ENCODE peak calls at places on chromosome 17, in ten cellular contexts. One of them, this sample, is unnamed.

GRCh38 chr17:65455972-65456343 is 105.5 kb downstream of the AXIN2 start:
- DNase-seq in Peyer's patch: no peak
- DNase-seq in activated T-cell treated with anti-CD3 and anti-CD28 coated beads, Interleukin-2, amount 50 U/mL, for 72 hours: peak; percentile 5
- DNase-seq in Calu3: no peak
- DNase-seq in posterior cingulate gyrus: no peak
- DNase-seq in stimulated activated CD4-positive, alpha-beta T cell treated with anti-CD3 and anti-CD28 coated beads, TNF-alpha, amount 100 ng/mL, for 1 hour: no peak
- DNase-seq in NCI-H146: peak; percentile 13
- DNase-seq in HAP-1: no peak
- DNase-seq in NCI-H1417: peak; percentile 22
- DNase-seq in DMS 273 treated with DMSO at 0.1 percent for 48 hours: no peak
- DNase-seq in this sample: peak; percentile 11

GRCh38 chr17:29178750-29179231 is 1.4 kb downstream of the MYO18A start:
- DNase-seq in Peyer's patch: peak; percentile 73
- DNase-seq in activated T-cell treated with anti-CD3 and anti-CD28 coated beads, Interleukin-2, amount 50 U/mL, for 72 hours: no peak
- DNase-seq in Calu3: peak; percentile 55
- DNase-seq in posterior cingulate gyrus: no peak
- DNase-seq in stimulated activated CD4-positive, alpha-beta T cell treated with anti-CD3 and anti-CD28 coated beads, TNF-alpha, amount 100 ng/mL, for 1 hour: no peak
- DNase-seq in NCI-H146: no peak
- DNase-seq in HAP-1: no peak
- DNase-seq in NCI-H1417: no peak
- DNase-seq in DMS 273 treated with DMSO at 0.1 percent for 48 hours: no peak
- DNase-seq in this sample: no peak

GRCh38 chr17:59632398-59632797 is 12.7 kb downstream of the CLTC start:
- DNase-seq in Peyer's patch: no peak
- DNase-seq in activated T-cell treated with anti-CD3 and anti-CD28 coated beads, Interleukin-2, amount 50 U/mL, for 72 hours: no peak
- DNase-seq in Calu3: no peak
- DNase-seq in posterior cingulate gyrus: no peak
- DNase-seq in stimulated activated CD4-positive, alpha-beta T cell treated with anti-CD3 and anti-CD28 coated beads, TNF-alpha, amount 100 ng/mL, for 1 hour: no peak
- DNase-seq in NCI-H146: no peak
- DNase-seq in HAP-1: no peak
- DNase-seq in NCI-H1417: no peak
- DNase-seq in DMS 273 treated with DMSO at 0.1 percent for 48 hours: no peak
- DNase-seq in this sample: no peak

GRCh38 chr17:74478369-74479100 is 12.1 kb downstream of the CD300A start:
- DNase-seq in Peyer's patch: no peak
- DNase-seq in activated T-cell treated with anti-CD3 and anti-CD28 coated beads, Interleukin-2, amount 50 U/mL, for 72 hours: peak; percentile 36
- DNase-seq in Calu3: no peak
- DNase-seq in posterior cingulate gyrus: no peak
- DNase-seq in stimulated activated CD4-positive, alpha-beta T cell treated with anti-CD3 and anti-CD28 coated beads, TNF-alpha, amount 100 ng/mL, for 1 hour: no peak
- DNase-seq in NCI-H146: no peak
- DNase-seq in HAP-1: no peak
- DNase-seq in NCI-H1417: no peak
- DNase-seq in DMS 273 treated with DMSO at 0.1 percent for 48 hours: no peak
- DNase-seq in this sample: no peak

GRCh38 chr17:47847341-47848197 is 3.4 kb downstream of the SP6 start:
- DNase-seq in Peyer's patch: no peak
- DNase-seq in activated T-cell treated with anti-CD3 and anti-CD28 coated beads, Interleukin-2, amount 50 U/mL, for 72 hours: peak; percentile 51
- DNase-seq in Calu3: no peak
- DNase-seq in posterior cingulate gyrus: no peak
- DNase-seq in stimulated activated CD4-positive, alpha-beta T cell treated with anti-CD3 and anti-CD28 coated beads, TNF-alpha, amount 100 ng/mL, for 1 hour: no peak
- DNase-seq in NCI-H146: no peak
- DNase-seq in HAP-1: peak; percentile 39
- DNase-seq in NCI-H1417: no peak
- DNase-seq in DMS 273 treated with DMSO at 0.1 percent for 48 hours: no peak
- DNase-seq in this sample: no peak

GRCh38 chr17:41140360-41141132 is at the start of gene KRTAP4-6:
- DNase-seq in Peyer's patch: no peak
- DNase-seq in activated T-cell treated with anti-CD3 and anti-CD28 coated beads, Interleukin-2, amount 50 U/mL, for 72 hours: no peak
- DNase-seq in Calu3: peak; percentile 44
- DNase-seq in posterior cingulate gyrus: no peak
- DNase-seq in stimulated activated CD4-positive, alpha-beta T cell treated with anti-CD3 and anti-CD28 coated beads, TNF-alpha, amount 100 ng/mL, for 1 hour: no peak
- DNase-seq in NCI-H146: no peak
- DNase-seq in HAP-1: no peak
- DNase-seq in NCI-H1417: no peak
- DNase-seq in DMS 273 treated with DMSO at 0.1 percent for 48 hours: no peak
- DNase-seq in this sample: no peak

GRCh38 chr17:38613525-38613980 is 7.8 kb upstream of the SRCIN1 start:
- DNase-seq in Peyer's patch: no peak
- DNase-seq in activated T-cell treated with anti-CD3 and anti-CD28 coated beads, Interleukin-2, amount 50 U/mL, for 72 hours: no peak
- DNase-seq in Calu3: no peak
- DNase-seq in posterior cingulate gyrus: no peak
- DNase-seq in stimulated activated CD4-positive, alpha-beta T cell treated with anti-CD3 and anti-CD28 coated beads, TNF-alpha, amount 100 ng/mL, for 1 hour: no peak
- DNase-seq in NCI-H146: no peak
- DNase-seq in HAP-1: no peak
- DNase-seq in NCI-H1417: no peak
- DNase-seq in DMS 273 treated with DMSO at 0.1 percent for 48 hours: no peak
- DNase-seq in this sample: no peak

GRCh38 chr17:74444406-74444805 is 12.5 kb downstream of the GPRC5C start:
- DNase-seq in Peyer's patch: peak; percentile 70
- DNase-seq in activated T-cell treated with anti-CD3 and anti-CD28 coated beads, Interleukin-2, amount 50 U/mL, for 72 hours: no peak
- DNase-seq in Calu3: no peak
- DNase-seq in posterior cingulate gyrus: no peak
- DNase-seq in stimulated activated CD4-positive, alpha-beta T cell treated with anti-CD3 and anti-CD28 coated beads, TNF-alpha, amount 100 ng/mL, for 1 hour: no peak
- DNase-seq in NCI-H146: no peak
- DNase-seq in HAP-1: no peak
- DNase-seq in NCI-H1417: no peak
- DNase-seq in DMS 273 treated with DMSO at 0.1 percent for 48 hours: no peak
- DNase-seq in this sample: peak; percentile 53

GRCh38 chr17:41959336-41960095 is 7.1 kb upstream of the CNP start:
- DNase-seq in Peyer's patch: no peak
- DNase-seq in activated T-cell treated with anti-CD3 and anti-CD28 coated beads, Interleukin-2, amount 50 U/mL, for 72 hours: no peak
- DNase-seq in Calu3: peak; percentile 51
- DNase-seq in posterior cingulate gyrus: no peak
- DNase-seq in stimulated activated CD4-positive, alpha-beta T cell treated with anti-CD3 and anti-CD28 coated beads, TNF-alpha, amount 100 ng/mL, for 1 hour: no peak
- DNase-seq in NCI-H146: no peak
- DNase-seq in HAP-1: peak; percentile 56
- DNase-seq in NCI-H1417: no peak
- DNase-seq in DMS 273 treated with DMSO at 0.1 percent for 48 hours: no peak
- DNase-seq in this sample: peak; percentile 57

GRCh38 chr17:28579526-28579925 is 2.8 kb upstream of the ALDOC start:
- DNase-seq in Peyer's patch: peak; percentile 11
- DNase-seq in activated T-cell treated with anti-CD3 and anti-CD28 coated beads, Interleukin-2, amount 50 U/mL, for 72 hours: peak; percentile 63
- DNase-seq in Calu3: no peak
- DNase-seq in posterior cingulate gyrus: no peak
- DNase-seq in stimulated activated CD4-positive, alpha-beta T cell treated with anti-CD3 and anti-CD28 coated beads, TNF-alpha, amount 100 ng/mL, for 1 hour: no peak
- DNase-seq in NCI-H146: no peak
- DNase-seq in HAP-1: no peak
- DNase-seq in NCI-H1417: no peak
- DNase-seq in DMS 273 treated with DMSO at 0.1 percent for 48 hours: no peak
- DNase-seq in this sample: no peak

GRCh38 chr17:54937426-54937825 is 31.0 kb downstream of the COX11 start:
- DNase-seq in Peyer's patch: no peak
- DNase-seq in activated T-cell treated with anti-CD3 and anti-CD28 coated beads, Interleukin-2, amount 50 U/mL, for 72 hours: no peak
- DNase-seq in Calu3: no peak
- DNase-seq in posterior cingulate gyrus: no peak
- DNase-seq in stimulated activated CD4-positive, alpha-beta T cell treated with anti-CD3 and anti-CD28 coated beads, TNF-alpha, amount 100 ng/mL, for 1 hour: no peak
- DNase-seq in NCI-H146: no peak
- DNase-seq in HAP-1: no peak
- DNase-seq in NCI-H1417: no peak
- DNase-seq in DMS 273 treated with DMSO at 0.1 percent for 48 hours: no peak
- DNase-seq in this sample: no peak

GRCh38 chr17:82913304-82914043 is 73.7 kb upstream of the ZNF750 start:
- DNase-seq in Peyer's patch: no peak
- DNase-seq in activated T-cell treated with anti-CD3 and anti-CD28 coated beads, Interleukin-2, amount 50 U/mL, for 72 hours: no peak
- DNase-seq in Calu3: peak; percentile 32
- DNase-seq in posterior cingulate gyrus: no peak
- DNase-seq in stimulated activated CD4-positive, alpha-beta T cell treated with anti-CD3 and anti-CD28 coated beads, TNF-alpha, amount 100 ng/mL, for 1 hour: no peak
- DNase-seq in NCI-H146: peak; percentile 20
- DNase-seq in HAP-1: no peak
- DNase-seq in NCI-H1417: peak; percentile 28
- DNase-seq in DMS 273 treated with DMSO at 0.1 percent for 48 hours: no peak
- DNase-seq in this sample: no peak

GRCh38 chr17:17716837-17717523 is 35.7 kb downstream of the RAI1 start:
- DNase-seq in Peyer's patch: no peak
- DNase-seq in activated T-cell treated with anti-CD3 and anti-CD28 coated beads, Interleukin-2, amount 50 U/mL, for 72 hours: no peak
- DNase-seq in Calu3: no peak
- DNase-seq in posterior cingulate gyrus: no peak
- DNase-seq in stimulated activated CD4-positive, alpha-beta T cell treated with anti-CD3 and anti-CD28 coated beads, TNF-alpha, amount 100 ng/mL, for 1 hour: no peak
- DNase-seq in NCI-H146: no peak
- DNase-seq in HAP-1: no peak
- DNase-seq in NCI-H1417: no peak
- DNase-seq in DMS 273 treated with DMSO at 0.1 percent for 48 hours: no peak
- DNase-seq in this sample: no peak

GRCh38 chr17:2435181-2435741 is 34.4 kb upstream of the MNT start:
- DNase-seq in Peyer's patch: no peak
- DNase-seq in activated T-cell treated with anti-CD3 and anti-CD28 coated beads, Interleukin-2, amount 50 U/mL, for 72 hours: no peak
- DNase-seq in Calu3: no peak
- DNase-seq in posterior cingulate gyrus: no peak
- DNase-seq in stimulated activated CD4-positive, alpha-beta T cell treated with anti-CD3 and anti-CD28 coated beads, TNF-alpha, amount 100 ng/mL, for 1 hour: no peak
- DNase-seq in NCI-H146: peak; percentile 88
- DNase-seq in HAP-1: peak; percentile 48
- DNase-seq in NCI-H1417: peak; percentile 92
- DNase-seq in DMS 273 treated with DMSO at 0.1 percent for 48 hours: no peak
- DNase-seq in this sample: peak; percentile 78

GRCh38 chr17:4998027-4998665 is 396 bp downstream of the KIF1C start:
- DNase-seq in Peyer's patch: peak; percentile 67
- DNase-seq in activated T-cell treated with anti-CD3 and anti-CD28 coated beads, Interleukin-2, amount 50 U/mL, for 72 hours: no peak
- DNase-seq in Calu3: no peak
- DNase-seq in posterior cingulate gyrus: no peak
- DNase-seq in stimulated activated CD4-positive, alpha-beta T cell treated with anti-CD3 and anti-CD28 coated beads, TNF-alpha, amount 100 ng/mL, for 1 hour: no peak
- DNase-seq in NCI-H146: peak; percentile 45
- DNase-seq in HAP-1: peak; percentile 65
- DNase-seq in NCI-H1417: no peak
- DNase-seq in DMS 273 treated with DMSO at 0.1 percent for 48 hours: no peak
- DNase-seq in this sample: no peak

GRCh38 chr17:4208228-4208627 is 55.6 kb downstream of the ANKFY1 start:
- DNase-seq in Peyer's patch: no peak
- DNase-seq in activated T-cell treated with anti-CD3 and anti-CD28 coated beads, Interleukin-2, amount 50 U/mL, for 72 hours: no peak
- DNase-seq in Calu3: no peak
- DNase-seq in posterior cingulate gyrus: no peak
- DNase-seq in stimulated activated CD4-positive, alpha-beta T cell treated with anti-CD3 and anti-CD28 coated beads, TNF-alpha, amount 100 ng/mL, for 1 hour: no peak
- DNase-seq in NCI-H146: no peak
- DNase-seq in HAP-1: no peak
- DNase-seq in NCI-H1417: no peak
- DNase-seq in DMS 273 treated with DMSO at 0.1 percent for 48 hours: no peak
- DNase-seq in this sample: no peak

GRCh38 chr17:66751771-66752170 is 83.1 kb upstream of the CACNG5 start:
- DNase-seq in Peyer's patch: no peak
- DNase-seq in activated T-cell treated with anti-CD3 and anti-CD28 coated beads, Interleukin-2, amount 50 U/mL, for 72 hours: no peak
- DNase-seq in Calu3: no peak
- DNase-seq in posterior cingulate gyrus: no peak
- DNase-seq in stimulated activated CD4-positive, alpha-beta T cell treated with anti-CD3 and anti-CD28 coated beads, TNF-alpha, amount 100 ng/mL, for 1 hour: no peak
- DNase-seq in NCI-H146: no peak
- DNase-seq in HAP-1: no peak
- DNase-seq in NCI-H1417: no peak
- DNase-seq in DMS 273 treated with DMSO at 0.1 percent for 48 hours: no peak
- DNase-seq in this sample: no peak

GRCh38 chr17:58377005-58377660 is 25.1 kb upstream of the SUPT4H1 start:
- DNase-seq in Peyer's patch: peak; percentile 58
- DNase-seq in activated T-cell treated with anti-CD3 and anti-CD28 coated beads, Interleukin-2, amount 50 U/mL, for 72 hours: no peak
- DNase-seq in Calu3: peak; percentile 68
- DNase-seq in posterior cingulate gyrus: no peak
- DNase-seq in stimulated activated CD4-positive, alpha-beta T cell treated with anti-CD3 and anti-CD28 coated beads, TNF-alpha, amount 100 ng/mL, for 1 hour: no peak
- DNase-seq in NCI-H146: no peak
- DNase-seq in HAP-1: no peak
- DNase-seq in NCI-H1417: no peak
- DNase-seq in DMS 273 treated with DMSO at 0.1 percent for 48 hours: no peak
- DNase-seq in this sample: no peak

GRCh38 chr17:72538921-72539352 is 418.1 kb downstream of the SOX9 start:
- DNase-seq in Peyer's patch: no peak
- DNase-seq in activated T-cell treated with anti-CD3 and anti-CD28 coated beads, Interleukin-2, amount 50 U/mL, for 72 hours: no peak
- DNase-seq in Calu3: no peak
- DNase-seq in posterior cingulate gyrus: peak; percentile 29
- DNase-seq in stimulated activated CD4-positive, alpha-beta T cell treated with anti-CD3 and anti-CD28 coated beads, TNF-alpha, amount 100 ng/mL, for 1 hour: no peak
- DNase-seq in NCI-H146: no peak
- DNase-seq in HAP-1: no peak
- DNase-seq in NCI-H1417: no peak
- DNase-seq in DMS 273 treated with DMSO at 0.1 percent for 48 hours: no peak
- DNase-seq in this sample: peak; percentile 47

GRCh38 chr17:44198721-44199552 is 747 bp downstream of the ATXN7L3 start:
- DNase-seq in Peyer's patch: peak; percentile 79
- DNase-seq in activated T-cell treated with anti-CD3 and anti-CD28 coated beads, Interleukin-2, amount 50 U/mL, for 72 hours: peak; percentile 70
- DNase-seq in Calu3: peak; percentile 75
- DNase-seq in posterior cingulate gyrus: no peak
- DNase-seq in stimulated activated CD4-positive, alpha-beta T cell treated with anti-CD3 and anti-CD28 coated beads, TNF-alpha, amount 100 ng/mL, for 1 hour: peak; percentile 45
- DNase-seq in NCI-H146: peak; percentile 68
- DNase-seq in HAP-1: peak; percentile 73
- DNase-seq in NCI-H1417: peak; percentile 74
- DNase-seq in DMS 273 treated with DMSO at 0.1 percent for 48 hours: no peak
- DNase-seq in this sample: no peak

GRCh38 chr17:39618252-39618913 is 8.4 kb upstream of the PPP1R1B start:
- DNase-seq in Peyer's patch: no peak
- DNase-seq in activated T-cell treated with anti-CD3 and anti-CD28 coated beads, Interleukin-2, amount 50 U/mL, for 72 hours: no peak
- DNase-seq in Calu3: peak; percentile 99
- DNase-seq in posterior cingulate gyrus: no peak
- DNase-seq in stimulated activated CD4-positive, alpha-beta T cell treated with anti-CD3 and anti-CD28 coated beads, TNF-alpha, amount 100 ng/mL, for 1 hour: no peak
- DNase-seq in NCI-H146: peak; percentile 19
- DNase-seq in HAP-1: peak; percentile 54
- DNase-seq in NCI-H1417: peak; percentile 73
- DNase-seq in DMS 273 treated with DMSO at 0.1 percent for 48 hours: no peak
- DNase-seq in this sample: no peak

GRCh38 chr17:75893305-75894048 is 3.3 kb downstream of the TRIM65 start:
- DNase-seq in Peyer's patch: no peak
- DNase-seq in activated T-cell treated with anti-CD3 and anti-CD28 coated beads, Interleukin-2, amount 50 U/mL, for 72 hours: no peak
- DNase-seq in Calu3: no peak
- DNase-seq in posterior cingulate gyrus: no peak
- DNase-seq in stimulated activated CD4-positive, alpha-beta T cell treated with anti-CD3 and anti-CD28 coated beads, TNF-alpha, amount 100 ng/mL, for 1 hour: no peak
- DNase-seq in NCI-H146: no peak
- DNase-seq in HAP-1: no peak
- DNase-seq in NCI-H1417: no peak
- DNase-seq in DMS 273 treated with DMSO at 0.1 percent for 48 hours: no peak
- DNase-seq in this sample: no peak

GRCh38 chr17:76142044-76143041 is 1.3 kb upstream of the FOXJ1 start:
- DNase-seq in Peyer's patch: peak; percentile 42
- DNase-seq in activated T-cell treated with anti-CD3 and anti-CD28 coated beads, Interleukin-2, amount 50 U/mL, for 72 hours: no peak
- DNase-seq in Calu3: no peak
- DNase-seq in posterior cingulate gyrus: no peak
- DNase-seq in stimulated activated CD4-positive, alpha-beta T cell treated with anti-CD3 and anti-CD28 coated beads, TNF-alpha, amount 100 ng/mL, for 1 hour: no peak
- DNase-seq in NCI-H146: no peak
- DNase-seq in HAP-1: peak; percentile 33
- DNase-seq in NCI-H1417: peak; percentile 69
- DNase-seq in DMS 273 treated with DMSO at 0.1 percent for 48 hours: no peak
- DNase-seq in this sample: no peak

GRCh38 chr17:13003454-13003851 is 14.4 kb downstream of the ELAC2 start:
- DNase-seq in Peyer's patch: no peak
- DNase-seq in activated T-cell treated with anti-CD3 and anti-CD28 coated beads, Interleukin-2, amount 50 U/mL, for 72 hours: no peak
- DNase-seq in Calu3: no peak
- DNase-seq in posterior cingulate gyrus: no peak
- DNase-seq in stimulated activated CD4-positive, alpha-beta T cell treated with anti-CD3 and anti-CD28 coated beads, TNF-alpha, amount 100 ng/mL, for 1 hour: no peak
- DNase-seq in NCI-H146: no peak
- DNase-seq in HAP-1: no peak
- DNase-seq in NCI-H1417: no peak
- DNase-seq in DMS 273 treated with DMSO at 0.1 percent for 48 hours: no peak
- DNase-seq in this sample: no peak

GRCh38 chr17:3739422-3740124 is 15.9 kb downstream of the HASPIN start:
- DNase-seq in Peyer's patch: no peak
- DNase-seq in activated T-cell treated with anti-CD3 and anti-CD28 coated beads, Interleukin-2, amount 50 U/mL, for 72 hours: no peak
- DNase-seq in Calu3: no peak
- DNase-seq in posterior cingulate gyrus: no peak
- DNase-seq in stimulated activated CD4-positive, alpha-beta T cell treated with anti-CD3 and anti-CD28 coated beads, TNF-alpha, amount 100 ng/mL, for 1 hour: no peak
- DNase-seq in NCI-H146: no peak
- DNase-seq in HAP-1: no peak
- DNase-seq in NCI-H1417: no peak
- DNase-seq in DMS 273 treated with DMSO at 0.1 percent for 48 hours: no peak
- DNase-seq in this sample: peak; percentile 39

GRCh38 chr17:14156689-14157088 is 80.0 kb downstream of the CDRT15 start:
- DNase-seq in Peyer's patch: no peak
- DNase-seq in activated T-cell treated with anti-CD3 and anti-CD28 coated beads, Interleukin-2, amount 50 U/mL, for 72 hours: no peak
- DNase-seq in Calu3: no peak
- DNase-seq in posterior cingulate gyrus: no peak
- DNase-seq in stimulated activated CD4-positive, alpha-beta T cell treated with anti-CD3 and anti-CD28 coated beads, TNF-alpha, amount 100 ng/mL, for 1 hour: no peak
- DNase-seq in NCI-H146: no peak
- DNase-seq in HAP-1: no peak
- DNase-seq in NCI-H1417: no peak
- DNase-seq in DMS 273 treated with DMSO at 0.1 percent for 48 hours: no peak
- DNase-seq in this sample: no peak

GRCh38 chr17:83186226-83186625 is 106.8 kb downstream of the METRNL start:
- DNase-seq in Peyer's patch: peak; percentile 42
- DNase-seq in activated T-cell treated with anti-CD3 and anti-CD28 coated beads, Interleukin-2, amount 50 U/mL, for 72 hours: no peak
- DNase-seq in Calu3: no peak
- DNase-seq in posterior cingulate gyrus: no peak
- DNase-seq in stimulated activated CD4-positive, alpha-beta T cell treated with anti-CD3 and anti-CD28 coated beads, TNF-alpha, amount 100 ng/mL, for 1 hour: no peak
- DNase-seq in NCI-H146: no peak
- DNase-seq in HAP-1: peak; percentile 40
- DNase-seq in NCI-H1417: no peak
- DNase-seq in DMS 273 treated with DMSO at 0.1 percent for 48 hours: no peak
- DNase-seq in this sample: no peak

GRCh38 chr17:7837375-7838290 is 3.6 kb downstream of the KDM6B start:
- DNase-seq in Peyer's patch: no peak
- DNase-seq in activated T-cell treated with anti-CD3 and anti-CD28 coated beads, Interleukin-2, amount 50 U/mL, for 72 hours: no peak
- DNase-seq in Calu3: no peak
- DNase-seq in posterior cingulate gyrus: no peak
- DNase-seq in stimulated activated CD4-positive, alpha-beta T cell treated with anti-CD3 and anti-CD28 coated beads, TNF-alpha, amount 100 ng/mL, for 1 hour: no peak
- DNase-seq in NCI-H146: no peak
- DNase-seq in HAP-1: no peak
- DNase-seq in NCI-H1417: peak; percentile 54
- DNase-seq in DMS 273 treated with DMSO at 0.1 percent for 48 hours: no peak
- DNase-seq in this sample: no peak